ENCODE peak calls at places on chromosomes 1 and 21, in seven cellular contexts. M is A549, E is K562, O is HCT116, Z is GM23338, H is GM12878, J is HepG2. T is an unnamed sample.
A peak's percentile ranks its signal among the peaks of the same experiment; 100 is the strongest.

GRCh38 chr21:32147041-32147440 is 131.8 kb downstream of the MIS18A start:
- DNase-seq in M (no peak), E (no peak), O (no peak), Z (no peak), H (no peak), J (no peak), T (no peak)

GRCh38 chr1:66374561-66375111 is 159.3 kb upstream of the SGIP1 start:
- DNase-seq in M (no peak), E (no peak), O (no peak), Z (no peak), H (peak; percentile 96), J (no peak), T (no peak)

GRCh38 chr21:43911015-43911934 is 46.3 kb downstream of the AGPAT3 start:
- DNase-seq in M (no peak), E (no peak), O (no peak), Z (no peak), H (no peak), J (peak; percentile 68), T (no peak)

GRCh38 chr1:218886472-218886871 is 287.2 kb upstream of the LYPLAL1 start:
- DNase-seq in M (no peak), E (no peak), O (no peak), Z (no peak), H (no peak), J (no peak), T (no peak)

GRCh38 chr1:101739826-101740330 is 256.8 kb downstream of the OLFM3 start:
- DNase-seq in M (no peak), E (no peak), O (no peak), Z (no peak), H (no peak), J (no peak), T (no peak)

GRCh38 chr1:22712502-22713271 is 2.0 kb downstream of the EPHB2 start:
- DNase-seq in M (no peak), E (no peak), O (no peak), Z (no peak), H (no peak), J (no peak), T (peak; percentile 68)

GRCh38 chr1:26353976-26354820 is at the start of gene CRYBG2:
- DNase-seq in M (no peak), E (peak; percentile 78), O (peak; percentile 57), Z (no peak), H (no peak), J (no peak), T (no peak)

GRCh38 chr1:84996846-84997666 is at the start of gene MCOLN2:
- DNase-seq in M (peak; percentile 24), E (peak; percentile 60), O (no peak), Z (peak; percentile 79), H (no peak), J (no peak), T (peak; percentile 86)

GRCh38 chr1:167795810-167796740 is 74.3 kb downstream of the MPZL1 start:
- DNase-seq in M (peak; percentile 51), E (no peak), O (no peak), Z (peak; percentile 56), H (no peak), J (no peak), T (no peak)

GRCh38 chr1:156291226-156292061 is 4.0 kb downstream of the GLMP start:
- DNase-seq in M (peak; percentile 62), E (peak; percentile 65), O (no peak), Z (peak; percentile 95), H (no peak), J (peak; percentile 94), T (peak; percentile 86)

GRCh38 chr1:173297798-173298391 is 90.8 kb upstream of the TNFSF4 start:
- DNase-seq in M (no peak), E (no peak), O (no peak), Z (no peak), H (peak; percentile 92), J (no peak), T (no peak)

GRCh38 chr1:226467443-226467842 is 59.5 kb upstream of the PARP1 start:
- DNase-seq in M (no peak), E (no peak), O (no peak), Z (no peak), H (no peak), J (no peak), T (no peak)

GRCh38 chr1:30381671-30382365 is 341.6 kb downstream of the MATN1 start:
- DNase-seq in M (no peak), E (no peak), O (no peak), Z (no peak), H (no peak), J (no peak), T (no peak)

GRCh38 chr1:5565281-5565680 is 426.9 kb downstream of the NPHP4 start:
- DNase-seq in M (no peak), E (no peak), O (no peak), Z (no peak), H (no peak), J (no peak), T (no peak)

GRCh38 chr1:234957330-234958065 is 171.1 kb downstream of the TOMM20 start:
- DNase-seq in M (peak; percentile 98), E (peak; percentile 75), O (peak; percentile 44), Z (peak; percentile 42), H (no peak), J (peak; percentile 99), T (no peak)

GRCh38 chr1:43983253-43983904 is 4.4 kb downstream of the B4GALT2 start:
- DNase-seq in M (no peak), E (no peak), O (no peak), Z (no peak), H (no peak), J (no peak), T (no peak)

GRCh38 chr1:229341811-229342304 is 989 bp downstream of the CCSAP start:
- DNase-seq in M (peak; percentile 50), E (peak; percentile 76), O (no peak), Z (peak; percentile 62), H (no peak), J (no peak), T (no peak)

GRCh38 chr1:29410476-29410875 is 174.2 kb downstream of the PTPRU start:
- DNase-seq in M (no peak), E (no peak), O (no peak), Z (no peak), H (no peak), J (no peak), T (no peak)

GRCh38 chr1:159897962-159898361 is 2.0 kb downstream of the CFAP45 start:
- DNase-seq in M (no peak), E (no peak), O (no peak), Z (no peak), H (no peak), J (no peak), T (no peak)
- H3K4me2 ChIP-seq in M (no peak overlapping the region), E (no peak overlapping the region), O (no peak overlapping the region), Z (no peak overlapping the region), H (no peak overlapping the region), J (no peak overlapping the region), T (no peak overlapping the region)

GRCh38 chr1:53145942-53146708 is 3.7 kb upstream of the SLC1A7 start:
- DNase-seq in M (peak; percentile 95), E (peak; percentile 50), O (peak; percentile 68), Z (no peak), H (no peak), J (peak; percentile 85), T (peak; percentile 52)

GRCh38 chr1:53144201-53144600 is 1.8 kb upstream of the SLC1A7 start:
- DNase-seq in M (no peak), E (no peak), O (no peak), Z (no peak), H (no peak), J (no peak), T (no peak)

GRCh38 chr1:53145051-53145600 is 2.7 kb upstream of the SLC1A7 start:
- DNase-seq in M (no peak), E (no peak), O (no peak), Z (no peak), H (no peak), J (no peak), T (no peak)

GRCh38 chr1:53147171-53147570 is 4.7 kb upstream of the SLC1A7 start:
- DNase-seq in M (no peak), E (no peak), O (no peak), Z (no peak), H (no peak), J (no peak), T (no peak)

GRCh38 chr1:53145619-53145941 is 3.1 kb upstream of the SLC1A7 start:
- DNase-seq in M (no peak), E (no peak), O (no peak), Z (no peak), H (no peak), J (no peak), T (no peak)
- H3K27ac ChIP-seq in M (peak overlapping the region; percentile 94), E (no peak overlapping the region), O (no peak overlapping the region), Z (no peak overlapping the region), H (no peak overlapping the region), J (peak overlapping the region; percentile 88), T (peak overlapping the region; percentile 96)

GRCh38 chr1:15426492-15427279 is 11.6 kb upstream of the CTRC start:
- DNase-seq in M (peak; percentile 89), E (peak; percentile 63), O (no peak), Z (no peak), H (no peak), J (no peak), T (no peak)
- TF ChIP-seq REST in M (no peak), E (no peak), O (no peak), Z (no peak), H (no peak), J (no peak), T (no peak)

GRCh38 chr1:55204997-55205396 is 10.2 kb downstream of the USP24 start:
- DNase-seq in M (no peak), E (no peak), O (no peak), Z (no peak), H (no peak), J (peak; percentile 15), T (no peak)
- H3K4me2 ChIP-seq in M (peak overlapping the region; percentile 26), E (no peak overlapping the region), O (no peak overlapping the region), Z (no peak overlapping the region), H (peak overlapping the region; percentile 46), J (peak overlapping the region; percentile 7), T (peak overlapping the region; percentile 20)